ENCODE peak calls at places on chromosomes 13 and 19, in ten cellular contexts. One of them, this sample, is unnamed.

GRCh38 chr13:100173203-100173602 is 84.3 kb downstream of the PCCA start:
- DNase-seq in Peyer's patch: no peak
- DNase-seq in GM12864: no peak
- DNase-seq in endothelial cell: no peak
- DNase-seq in IMR-90: no peak
- DNase-seq in heart left ventricle: no peak
- DNase-seq in fibroblast of lung: no peak
- DNase-seq in osteocyte: no peak
- DNase-seq in uterus: no peak
- DNase-seq in activated B cell treated with CpG ODN at 0.5 μM for 24 hours: no peak
- DNase-seq in this sample: no peak

GRCh38 chr13:28485551-28485950 is 9.4 kb downstream of the FLT1 start:
- DNase-seq in Peyer's patch: no peak
- DNase-seq in GM12864: no peak
- DNase-seq in endothelial cell: no peak
- DNase-seq in IMR-90: no peak
- DNase-seq in heart left ventricle: no peak
- DNase-seq in fibroblast of lung: no peak
- DNase-seq in osteocyte: no peak
- DNase-seq in uterus: no peak
- DNase-seq in activated B cell treated with CpG ODN at 0.5 μM for 24 hours: no peak
- DNase-seq in this sample: no peak

GRCh38 chr19:16067205-16067938 is 8.9 kb upstream of the TPM4 start:
- DNase-seq in Peyer's patch: peak
- DNase-seq in GM12864: no peak
- DNase-seq in endothelial cell: no peak
- DNase-seq in IMR-90: peak
- DNase-seq in heart left ventricle: no peak
- DNase-seq in fibroblast of lung: peak
- DNase-seq in osteocyte: no peak
- DNase-seq in uterus: peak
- DNase-seq in activated B cell treated with CpG ODN at 0.5 μM for 24 hours: no peak
- DNase-seq in this sample: peak

GRCh38 chr19:19539738-19540703 is 2.0 kb downstream of the CILP2 start:
- DNase-seq in Peyer's patch: peak
- DNase-seq in GM12864: peak
- DNase-seq in endothelial cell: no peak
- DNase-seq in IMR-90: peak
- DNase-seq in heart left ventricle: peak
- DNase-seq in fibroblast of lung: peak
- DNase-seq in osteocyte: no peak
- DNase-seq in uterus: peak
- DNase-seq in activated B cell treated with CpG ODN at 0.5 μM for 24 hours: peak
- DNase-seq in this sample: no peak

GRCh38 chr19:46863818-46864629 is 3.2 kb downstream of the ARHGAP35 start:
- DNase-seq in Peyer's patch: no peak
- DNase-seq in GM12864: no peak
- DNase-seq in endothelial cell: no peak
- DNase-seq in IMR-90: peak
- DNase-seq in heart left ventricle: peak
- DNase-seq in fibroblast of lung: peak
- DNase-seq in osteocyte: no peak
- DNase-seq in uterus: peak
- DNase-seq in activated B cell treated with CpG ODN at 0.5 μM for 24 hours: no peak
- DNase-seq in this sample: peak

GRCh38 chr19:47506459-47506858 is 8.4 kb downstream of the NAPA start:
- DNase-seq in Peyer's patch: no peak
- DNase-seq in GM12864: no peak
- DNase-seq in endothelial cell: no peak
- DNase-seq in IMR-90: no peak
- DNase-seq in heart left ventricle: no peak
- DNase-seq in fibroblast of lung: no peak
- DNase-seq in osteocyte: no peak
- DNase-seq in uterus: no peak
- DNase-seq in activated B cell treated with CpG ODN at 0.5 μM for 24 hours: no peak
- DNase-seq in this sample: no peak

GRCh38 chr13:97259787-97260641 is 37.9 kb downstream of the MBNL2 start:
- DNase-seq in Peyer's patch: no peak
- DNase-seq in GM12864: no peak
- DNase-seq in endothelial cell: no peak
- DNase-seq in IMR-90: peak
- DNase-seq in heart left ventricle: no peak
- DNase-seq in fibroblast of lung: peak
- DNase-seq in osteocyte: no peak
- DNase-seq in uterus: no peak
- DNase-seq in activated B cell treated with CpG ODN at 0.5 μM for 24 hours: no peak
- DNase-seq in this sample: no peak

GRCh38 chr13:43355774-43356173 is 332.4 kb downstream of the DNAJC15 start:
- DNase-seq in Peyer's patch: no peak
- DNase-seq in GM12864: no peak
- DNase-seq in endothelial cell: no peak
- DNase-seq in IMR-90: no peak
- DNase-seq in heart left ventricle: no peak
- DNase-seq in fibroblast of lung: no peak
- DNase-seq in osteocyte: no peak
- DNase-seq in uterus: no peak
- DNase-seq in activated B cell treated with CpG ODN at 0.5 μM for 24 hours: no peak
- DNase-seq in this sample: no peak

GRCh38 chr13:28568286-28568685 is 73.4 kb upstream of the FLT1 start:
- DNase-seq in Peyer's patch: no peak
- DNase-seq in GM12864: no peak
- DNase-seq in endothelial cell: no peak
- DNase-seq in IMR-90: peak
- DNase-seq in heart left ventricle: peak
- DNase-seq in fibroblast of lung: peak
- DNase-seq in osteocyte: no peak
- DNase-seq in uterus: peak
- DNase-seq in activated B cell treated with CpG ODN at 0.5 μM for 24 hours: no peak
- DNase-seq in this sample: no peak

GRCh38 chr19:5484398-5485285 is 29.4 kb downstream of the ZNRF4 start:
- DNase-seq in Peyer's patch: no peak
- DNase-seq in GM12864: no peak
- DNase-seq in endothelial cell: no peak
- DNase-seq in IMR-90: peak
- DNase-seq in heart left ventricle: no peak
- DNase-seq in fibroblast of lung: peak
- DNase-seq in osteocyte: no peak
- DNase-seq in uterus: no peak
- DNase-seq in activated B cell treated with CpG ODN at 0.5 μM for 24 hours: no peak
- DNase-seq in this sample: no peak

GRCh38 chr19:28159065-28159464 is 1053.9 kb downstream of the UQCRFS1 start:
- DNase-seq in Peyer's patch: no peak
- DNase-seq in GM12864: no peak
- DNase-seq in endothelial cell: no peak
- DNase-seq in IMR-90: no peak
- DNase-seq in heart left ventricle: no peak
- DNase-seq in fibroblast of lung: no peak
- DNase-seq in osteocyte: no peak
- DNase-seq in uterus: no peak
- DNase-seq in activated B cell treated with CpG ODN at 0.5 μM for 24 hours: no peak
- DNase-seq in this sample: no peak

GRCh38 chr13:51559916-51560315 is 24.3 kb upstream of the WDFY2 start:
- DNase-seq in Peyer's patch: no peak
- DNase-seq in GM12864: no peak
- DNase-seq in endothelial cell: no peak
- DNase-seq in IMR-90: no peak
- DNase-seq in heart left ventricle: no peak
- DNase-seq in fibroblast of lung: no peak
- DNase-seq in osteocyte: no peak
- DNase-seq in uterus: no peak
- DNase-seq in activated B cell treated with CpG ODN at 0.5 μM for 24 hours: no peak
- DNase-seq in this sample: no peak
- TF ChIP-seq CTCF in Peyer's patch: no peak
- TF ChIP-seq CTCF in GM12864: no peak
- TF ChIP-seq CTCF in endothelial cell: no peak
- TF ChIP-seq CTCF in IMR-90: no peak
- TF ChIP-seq CTCF in heart left ventricle: no peak
- TF ChIP-seq CTCF in fibroblast of lung: no peak
- TF ChIP-seq CTCF in osteocyte: no peak
- TF ChIP-seq CTCF in uterus: no peak
- TF ChIP-seq CTCF in activated B cell treated with CpG ODN at 0.5 μM for 24 hours: no peak
- TF ChIP-seq CTCF in this sample: no peak

DNA sequence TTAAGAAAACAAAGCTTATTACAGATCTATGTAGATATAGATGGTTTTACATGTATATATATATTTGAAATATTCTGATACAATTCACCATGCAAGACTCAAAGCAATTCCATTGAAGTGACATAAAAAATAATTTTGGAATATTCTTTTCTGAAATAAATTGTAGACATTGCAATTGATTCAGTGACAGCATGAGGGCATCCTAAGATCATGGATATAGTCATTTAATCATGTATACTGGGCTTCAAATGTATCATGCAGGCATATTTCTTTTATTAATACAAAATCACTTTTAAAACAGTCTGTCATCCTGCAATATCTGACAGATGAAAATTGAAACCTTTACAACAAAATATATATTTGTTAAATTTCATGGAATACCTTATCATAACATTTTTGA is 286.7 kb upstream of the SLITRK6 start:
- DNase-seq in Peyer's patch: no peak
- DNase-seq in GM12864: no peak
- DNase-seq in endothelial cell: no peak
- DNase-seq in IMR-90: no peak
- DNase-seq in heart left ventricle: no peak
- DNase-seq in fibroblast of lung: no peak
- DNase-seq in osteocyte: no peak
- DNase-seq in uterus: no peak
- DNase-seq in activated B cell treated with CpG ODN at 0.5 μM for 24 hours: no peak
- DNase-seq in this sample: no peak
- TF ChIP-seq CTCF in Peyer's patch: no peak
- TF ChIP-seq CTCF in GM12864: no peak
- TF ChIP-seq CTCF in endothelial cell: no peak
- TF ChIP-seq CTCF in IMR-90: no peak
- TF ChIP-seq CTCF in heart left ventricle: no peak
- TF ChIP-seq CTCF in fibroblast of lung: peak
- TF ChIP-seq CTCF in osteocyte: peak
- TF ChIP-seq CTCF in uterus: no peak
- TF ChIP-seq CTCF in activated B cell treated with CpG ODN at 0.5 μM for 24 hours: no peak
- TF ChIP-seq CTCF in this sample: no peak

DNA sequence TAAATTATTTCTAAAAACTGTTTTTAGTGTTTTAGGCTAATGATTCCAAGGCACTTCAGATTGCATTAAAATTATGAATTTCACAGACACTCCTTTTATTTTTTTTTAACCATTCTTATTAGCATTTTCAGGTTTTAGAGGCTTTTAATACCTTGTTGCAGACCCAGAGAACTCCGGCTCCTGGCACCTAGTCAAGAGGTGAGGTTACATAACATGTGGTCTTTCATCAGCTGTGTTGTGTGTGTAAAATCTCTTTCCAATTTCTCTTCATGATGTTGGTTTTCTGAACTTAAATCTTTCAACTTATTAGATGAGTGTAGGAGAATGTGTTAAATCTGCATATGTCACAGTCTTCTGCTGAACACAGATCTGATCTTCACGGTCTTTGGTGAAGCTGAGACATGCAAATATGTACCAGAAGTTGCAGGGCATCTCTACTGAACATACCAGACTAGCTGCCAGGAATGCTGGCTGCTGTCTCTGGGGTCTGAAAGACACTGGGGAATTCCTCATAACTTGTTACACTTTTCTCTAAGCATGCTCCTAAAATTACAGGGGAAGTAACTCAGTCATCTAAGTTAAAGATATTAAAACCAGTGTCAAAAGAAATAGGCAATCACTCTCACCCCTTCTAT is 1165.3 kb downstream of the EFNB2 start:
- DNase-seq in Peyer's patch: no peak
- DNase-seq in GM12864: no peak
- DNase-seq in endothelial cell: no peak
- DNase-seq in IMR-90: no peak
- DNase-seq in heart left ventricle: no peak
- DNase-seq in fibroblast of lung: peak
- DNase-seq in osteocyte: no peak
- DNase-seq in uterus: no peak
- DNase-seq in activated B cell treated with CpG ODN at 0.5 μM for 24 hours: no peak
- DNase-seq in this sample: no peak
- TF ChIP-seq CTCF in Peyer's patch: no peak
- TF ChIP-seq CTCF in GM12864: no peak
- TF ChIP-seq CTCF in endothelial cell: no peak
- TF ChIP-seq CTCF in IMR-90: no peak
- TF ChIP-seq CTCF in heart left ventricle: no peak
- TF ChIP-seq CTCF in fibroblast of lung: no peak
- TF ChIP-seq CTCF in osteocyte: no peak
- TF ChIP-seq CTCF in uterus: no peak
- TF ChIP-seq CTCF in activated B cell treated with CpG ODN at 0.5 μM for 24 hours: no peak
- TF ChIP-seq CTCF in this sample: no peak

GRCh38 chr19:1767464-1767933 is 14.2 kb downstream of the ONECUT3 start:
- DNase-seq in Peyer's patch: peak
- DNase-seq in GM12864: no peak
- DNase-seq in endothelial cell: peak
- DNase-seq in IMR-90: no peak
- DNase-seq in heart left ventricle: no peak
- DNase-seq in fibroblast of lung: no peak
- DNase-seq in osteocyte: no peak
- DNase-seq in uterus: no peak
- DNase-seq in activated B cell treated with CpG ODN at 0.5 μM for 24 hours: peak
- DNase-seq in this sample: no peak

GRCh38 chr19:1769645-1769985 is 16.3 kb downstream of the ONECUT3 start:
- DNase-seq in Peyer's patch: no peak
- DNase-seq in GM12864: no peak
- DNase-seq in endothelial cell: no peak
- DNase-seq in IMR-90: no peak
- DNase-seq in heart left ventricle: no peak
- DNase-seq in fibroblast of lung: no peak
- DNase-seq in osteocyte: no peak
- DNase-seq in uterus: no peak
- DNase-seq in activated B cell treated with CpG ODN at 0.5 μM for 24 hours: no peak
- DNase-seq in this sample: no peak

GRCh38 chr19:1768918-1769644 is 15.8 kb downstream of the ONECUT3 start:
- DNase-seq in Peyer's patch: no peak
- DNase-seq in GM12864: no peak
- DNase-seq in endothelial cell: no peak
- DNase-seq in IMR-90: no peak
- DNase-seq in heart left ventricle: no peak
- DNase-seq in fibroblast of lung: no peak
- DNase-seq in osteocyte: no peak
- DNase-seq in uterus: no peak
- DNase-seq in activated B cell treated with CpG ODN at 0.5 μM for 24 hours: no peak
- DNase-seq in this sample: no peak

GRCh38 chr19:1766800-1767352 is 13.6 kb downstream of the ONECUT3 start:
- DNase-seq in Peyer's patch: no peak
- DNase-seq in GM12864: no peak
- DNase-seq in endothelial cell: no peak
- DNase-seq in IMR-90: no peak
- DNase-seq in heart left ventricle: no peak
- DNase-seq in fibroblast of lung: no peak
- DNase-seq in osteocyte: no peak
- DNase-seq in uterus: no peak
- DNase-seq in activated B cell treated with CpG ODN at 0.5 μM for 24 hours: no peak
- DNase-seq in this sample: no peak

DNA sequence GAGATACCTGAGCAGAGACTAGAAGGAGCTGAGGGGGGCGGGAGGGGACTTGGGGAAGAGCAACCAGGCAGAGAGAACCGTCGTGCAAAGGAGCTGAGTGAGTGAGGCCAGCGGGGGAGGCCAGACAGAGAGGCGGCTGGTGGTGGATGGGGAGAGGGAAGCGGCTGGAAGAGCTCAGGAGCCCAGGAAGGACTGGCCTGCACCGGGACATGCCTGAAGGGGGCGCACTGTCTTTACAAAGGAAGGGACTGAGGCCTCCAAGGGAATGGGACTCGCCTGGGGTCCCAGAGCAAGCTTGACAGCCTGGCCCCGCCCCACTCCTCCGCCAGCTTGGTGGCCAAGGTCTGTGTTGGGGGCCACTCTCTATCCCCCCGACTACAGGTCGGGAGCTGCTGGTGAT is 14.9 kb downstream of the ONECUT3 start:
- DNase-seq in Peyer's patch: no peak
- DNase-seq in GM12864: no peak
- DNase-seq in endothelial cell: peak
- DNase-seq in IMR-90: no peak
- DNase-seq in heart left ventricle: no peak
- DNase-seq in fibroblast of lung: no peak
- DNase-seq in osteocyte: no peak
- DNase-seq in uterus: no peak
- DNase-seq in activated B cell treated with CpG ODN at 0.5 μM for 24 hours: no peak
- DNase-seq in this sample: no peak
- TF ChIP-seq CTCF in Peyer's patch: no peak
- TF ChIP-seq CTCF in GM12864: peak
- TF ChIP-seq CTCF in endothelial cell: no peak
- TF ChIP-seq CTCF in IMR-90: peak
- TF ChIP-seq CTCF in heart left ventricle: no peak
- TF ChIP-seq CTCF in fibroblast of lung: peak
- TF ChIP-seq CTCF in osteocyte: no peak
- TF ChIP-seq CTCF in uterus: no peak
- TF ChIP-seq CTCF in activated B cell treated with CpG ODN at 0.5 μM for 24 hours: no peak
- TF ChIP-seq CTCF in this sample: peak

This sample was measured in AG09319.